ENCODE peak calls at places on chromosomes 5 and 9, in seven cellular contexts. V, Y, W, Q, R, H and F are unnamed samples.

GRCh38 chr5:10518352-10518751 is 45.5 kb upstream of the ANKRD33B start:
- DNase-seq in Q (no peak), H (no peak), V (peak; percentile 63), R (peak; percentile 86), W (no peak), Y (no peak), F (no peak)

GRCh38 chr9:75823136-75823535 is 67.3 kb upstream of the PCSK5 start:
- DNase-seq in H (no peak), R (no peak), V (no peak), W (no peak), Y (no peak), Q (no peak), F (no peak)

GRCh38 chr9:137550958-137551655 is 572 bp upstream of the MRPL41 start:
- DNase-seq in Y (peak; percentile 42), R (no peak), W (no peak), Q (no peak), V (peak; percentile 68), H (no peak), F (no peak)

GRCh38 chr5:23139338-23140171 is 286.4 kb upstream of the CDH12 start:
- DNase-seq in V (peak; percentile 56), Y (no peak), R (no peak), H (no peak), W (peak; percentile 3), Q (no peak), F (no peak)

GRCh38 chr9:98149422-98149821 is 30.4 kb upstream of the TRIM14 start:
- DNase-seq in W (no peak), H (peak; percentile 17), V (no peak), Q (no peak), Y (no peak), R (no peak), F (no peak)

GRCh38 chr5:106894964-106895363 is 775.8 kb downstream of the EFNA5 start:
- DNase-seq in H (no peak), Q (no peak), Y (no peak), W (no peak), V (no peak), R (peak; percentile 52), F (no peak)

GRCh38 chr5:176534640-176535039 is 2.6 kb downstream of the RNF44 start:
- DNase-seq in R (no peak), V (no peak), W (peak; percentile 39), Y (no peak), H (no peak), Q (no peak), F (no peak)

GRCh38 chr5:172855597-172856292 is 21.7 kb downstream of the ERGIC1 start:
- DNase-seq in H (peak; percentile 85), V (no peak), W (no peak), R (peak; percentile 62), Y (no peak), Q (peak; percentile 85), F (no peak)

GRCh38 chr5:73365990-73366667 is 82.4 kb downstream of the FOXD1 start:
- DNase-seq in V (no peak), H (no peak), Q (no peak), R (no peak), W (no peak), Y (no peak), F (no peak)

GRCh38 chr5:73367650-73368049 is 80.9 kb downstream of the FOXD1 start:
- DNase-seq in V (peak; percentile 22), R (peak; percentile 68), W (no peak), Q (no peak), Y (no peak), H (no peak), F (no peak)

GRCh38 chr5:73359395-73359794 is 89.2 kb downstream of the FOXD1 start:
- DNase-seq in R (no peak), W (no peak), Y (no peak), V (no peak), H (no peak), Q (no peak), F (no peak)

GRCh38 chr5:73365301-73365853 is 83.2 kb downstream of the FOXD1 start:
- DNase-seq in R (peak; percentile 94), Q (no peak), W (no peak), H (no peak), Y (no peak), V (peak; percentile 88), F (no peak)

GRCh38 chr5:73363911-73364730 is 84.5 kb downstream of the FOXD1 start:
- DNase-seq in W (no peak), V (peak; percentile 67), R (peak; percentile 83), Y (no peak), Q (no peak), H (no peak), F (no peak)
- TF ChIP-seq CTCF in W (no peak), V (no peak), R (peak; percentile 20), Y (no peak), Q (no peak), H (no peak), F (no peak)

GRCh38 chr5:73295447-73295846 is 122.5 kb downstream of the TMEM174 start:
- DNase-seq in H (no peak), Q (no peak), Y (no peak), W (no peak), R (no peak), V (no peak), F (no peak)
- TF ChIP-seq CTCF in H (no peak), Q (no peak), Y (no peak), W (no peak), R (no peak), V (peak; percentile 24), F (no peak)

DNA sequence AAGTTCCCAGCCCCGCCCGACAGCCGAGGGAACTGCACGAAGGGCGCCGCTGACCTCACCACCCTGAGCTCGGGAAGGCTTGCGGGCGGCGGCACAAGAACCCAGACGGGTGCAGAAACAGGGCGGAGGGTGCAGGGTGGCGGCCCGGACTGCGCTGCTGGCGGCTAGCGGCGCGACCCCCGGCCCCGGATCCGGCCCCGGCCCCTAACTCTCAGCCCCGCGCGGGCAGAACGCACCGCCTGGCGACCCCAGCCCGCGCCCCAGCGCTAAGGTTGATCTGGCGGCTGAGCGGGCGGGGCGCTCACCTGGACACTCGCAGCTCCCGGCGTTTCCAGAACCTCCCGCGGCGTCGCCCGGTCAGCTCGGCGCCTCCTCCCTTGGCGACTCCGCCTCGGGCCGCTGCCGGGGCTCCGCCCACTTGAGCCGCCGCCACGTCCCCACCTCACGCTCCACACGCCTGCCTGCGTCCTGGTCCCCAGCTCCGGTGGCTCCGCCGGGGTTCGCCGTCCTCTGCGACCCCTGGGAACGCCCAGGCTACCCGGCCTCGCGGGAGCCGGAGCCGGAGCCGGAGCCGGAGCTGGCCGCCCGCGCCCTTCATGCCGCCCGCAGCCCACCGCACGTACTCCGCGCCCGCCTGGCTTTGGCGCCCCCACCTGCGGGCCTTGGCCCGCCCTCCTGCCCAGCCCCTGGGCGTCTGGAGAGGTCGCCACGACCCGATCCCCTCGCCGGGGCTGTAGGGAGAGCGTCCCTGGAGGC is at the start of gene P4HA2:
- DNase-seq in V (peak; percentile 79), Q (peak; percentile 69), R (peak; percentile 69), Y (peak; percentile 78), H (peak; percentile 92), W (peak; percentile 95), F (peak; percentile 7)
- TF ChIP-seq CTCF in V (peak; percentile 16), Q (no peak), R (no peak), Y (no peak), H (peak; percentile 50), W (no peak), F (no peak)

GRCh38 chr9:35510366-35510744 is 20.4 kb downstream of the RUSC2 start:
- DNase-seq in V (peak; percentile 16), Q (no peak), R (no peak), Y (no peak), H (no peak), W (no peak), F (no peak)

GRCh38 chr9:35508069-35508468 is 18.2 kb downstream of the RUSC2 start:
- DNase-seq in H (no peak), R (peak; percentile 68), W (no peak), Y (no peak), V (no peak), Q (no peak), F (no peak)

GRCh38 chr9:35506359-35506758 is 16.4 kb downstream of the RUSC2 start:
- DNase-seq in H (no peak), W (no peak), R (no peak), Q (no peak), Y (no peak), V (no peak), F (no peak)

GRCh38 chr9:35511453-35511852 is 21.5 kb downstream of the RUSC2 start:
- DNase-seq in Y (no peak), Q (no peak), H (no peak), R (no peak), V (no peak), W (no peak), F (no peak)

GRCh38 chr9:35510745-35511428 is 21.0 kb downstream of the RUSC2 start:
- DNase-seq in V (peak; percentile 90), H (peak; percentile 95), Y (peak; percentile 87), Q (peak; percentile 73), R (peak; percentile 98), W (no peak), F (no peak)
- TF ChIP-seq CTCF in V (peak; percentile 45), H (peak; percentile 29), Y (peak; percentile 13), Q (peak; percentile 23), R (no peak), W (no peak), F (no peak)

GRCh38 chr5:140242099-140242498 is 60.8 kb downstream of the PFDN1 start:
- DNase-seq in Y (no peak), Q (no peak), W (no peak), H (no peak), R (no peak), V (no peak), F (no peak)
- TF ChIP-seq CTCF in Y (no peak), Q (no peak), W (no peak), H (no peak), R (no peak), V (peak; percentile 36), F (no peak)

DNA sequence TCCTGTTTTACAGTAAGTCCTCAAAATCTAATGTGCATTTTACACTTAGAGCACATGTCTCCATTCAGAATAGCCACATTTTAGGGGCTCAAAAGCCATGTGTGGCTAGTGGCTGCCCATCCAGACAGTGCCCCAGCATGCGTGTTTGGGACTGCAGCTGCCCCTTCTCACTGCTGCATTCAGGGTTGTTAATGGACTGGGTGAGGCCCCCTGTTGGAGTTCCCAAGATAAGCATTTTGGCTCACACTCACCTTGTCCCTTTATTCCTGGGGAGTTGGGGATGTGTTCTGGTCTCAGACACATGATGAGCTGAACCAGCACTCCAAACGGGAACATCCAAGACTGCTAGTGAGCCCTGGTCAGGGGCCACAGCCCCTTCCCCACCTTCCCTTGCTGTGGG is 22.2 kb upstream of the ZNF366 start:
- DNase-seq in R (no peak), Q (no peak), V (no peak), W (no peak), H (no peak), Y (no peak), F (no peak)
- TF ChIP-seq CTCF in R (no peak), Q (no peak), V (no peak), W (no peak), H (no peak), Y (no peak), F (no peak)

GRCh38 chr5:136120529-136120928 is 12.1 kb upstream of the SMAD5 start:
- DNase-seq in Y (no peak), Q (no peak), R (no peak), H (no peak), V (no peak), W (no peak), F (no peak)
- TF ChIP-seq CTCF in Y (no peak), Q (no peak), R (no peak), H (no peak), V (no peak), W (no peak), F (no peak)